ENCODE peak calls at places on chromosome 16, in four cellular contexts. T is Ammon's horn; K is activated CD4-positive, alpha-beta T cell treated with anti-CD3 and anti-CD28 coated beads for 1 hour; R is activated B cell treated with CpG ODN at 0.5 μM for 24 hours. B is an unnamed sample.

GRCh38 chr16:24848065-24848464 is 2.3 kb downstream of the SLC5A11 start:
- DNase-seq in R (no peak), K (no peak), T (no peak), B (no peak)

GRCh38 chr16:14301150-14302030 is 230.3 kb downstream of the MRTFB start:
- DNase-seq in K (no peak), R (no peak), T (no peak), B (peak)

GRCh38 chr16:80607204-80607603 is 66.4 kb downstream of the DYNLRB2 start:
- DNase-seq in R (no peak), K (no peak), T (no peak), B (no peak)

GRCh38 chr16:84497836-84498610 is 6.4 kb downstream of the MEAK7 start:
- DNase-seq in K (no peak), R (no peak), T (no peak), B (no peak)

GRCh38 chr16:71966932-71967331 is 33.3 kb downstream of the PKD1L3 start:
- DNase-seq in K (no peak), R (no peak), T (no peak), B (no peak)

GRCh38 chr16:88672776-88673175 is 9.9 kb upstream of the MVD start:
- DNase-seq in K (no peak), T (no peak), R (no peak), B (no peak)

GRCh38 chr16:57720142-57720575 is 15.4 kb upstream of the KATNB1 start:
- DNase-seq in R (no peak), T (peak), K (no peak), B (peak)

GRCh38 chr16:13081825-13082224 is 180.4 kb downstream of the SHISA9 start:
- DNase-seq in T (no peak), K (no peak), R (no peak), B (no peak)

GRCh38 chr16:17125671-17126070 is 345.1 kb downstream of the XYLT1 start:
- DNase-seq in R (no peak), K (no peak), T (no peak), B (no peak)

GRCh38 chr16:85498607-85499006 is 114.5 kb upstream of the GSE1 start:
- DNase-seq in R (peak), T (no peak), K (no peak), B (no peak)

GRCh38 chr16:85460983-85461813 is 151.9 kb upstream of the GSE1 start:
- DNase-seq in R (no peak), K (no peak), T (no peak), B (no peak)

B was measured in GM20000.